ENCODE peak calls at places on chromosomes 12 and 14, in eight cellular contexts. M is upper lobe of right lung, U is adrenal gland, G is lower lobe of right lung, Z is substantia nigra, J is fibroblast of lung, A is PC-3, D is H9. F is an unnamed sample.

GRCh38 chr14:67620217-67620789 is 583 bp downstream of the ARG2 start:
- DNase-seq in M (no peak), U (peak; percentile 46), G (no peak), Z (peak; percentile 28), J (no peak), A (peak; percentile 36), D (peak; percentile 58), F (no peak)

GRCh38 chr14:59566281-59566680 is 10.3 kb downstream of the CCDC175 start:
- DNase-seq in M (no peak), U (no peak), G (no peak), Z (no peak), J (no peak), A (no peak), D (no peak), F (no peak)

GRCh38 chr12:123398177-123398916 is 14.4 kb downstream of the KMT5A start:
- DNase-seq in M (no peak), U (peak; percentile 55), G (no peak), Z (peak; percentile 40), J (peak; percentile 82), A (no peak), D (no peak), F (peak; percentile 61)

GRCh38 chr14:71533396-71533795 is 398.8 kb upstream of the RGS6 start:
- DNase-seq in M (no peak), U (no peak), G (no peak), Z (no peak), J (peak; percentile 88), A (no peak), D (no peak), F (no peak)

GRCh38 chr12:116050266-116050665 is 227.2 kb downstream of the MED13L start:
- DNase-seq in M (no peak), U (no peak), G (no peak), Z (no peak), J (no peak), A (no peak), D (no peak), F (no peak)

GRCh38 chr12:85575115-85576096 is 260.8 kb downstream of the RASSF9 start:
- DNase-seq in M (no peak), U (peak; percentile 66), G (no peak), Z (no peak), J (peak; percentile 48), A (peak; percentile 81), D (peak; percentile 61), F (peak; percentile 28)

GRCh38 chr14:95770777-95771176 is 56.9 kb upstream of the TCL1A start:
- DNase-seq in M (no peak), U (no peak), G (no peak), Z (no peak), J (no peak), A (no peak), D (no peak), F (no peak)

GRCh38 chr14:104115691-104116543 is 22.5 kb upstream of the KIF26A start:
- DNase-seq in M (peak; percentile 79), U (no peak), G (peak; percentile 69), Z (no peak), J (no peak), A (peak; percentile 48), D (peak; percentile 43), F (peak; percentile 10)

GRCh38 chr12:22477166-22477893 is 67.0 kb downstream of the C2CD5 start:
- DNase-seq in M (no peak), U (no peak), G (no peak), Z (no peak), J (peak; percentile 90), A (no peak), D (no peak), F (no peak)

GRCh38 chr14:39426605-39427004 is 5.6 kb downstream of the FBXO33 start:
- DNase-seq in M (no peak), U (no peak), G (no peak), Z (no peak), J (peak; percentile 71), A (peak; percentile 60), D (no peak), F (no peak)

GRCh38 chr12:116012757-116013156 is 264.7 kb downstream of the MED13L start:
- DNase-seq in M (no peak), U (no peak), G (no peak), Z (no peak), J (no peak), A (no peak), D (no peak), F (no peak)

GRCh38 chr12:47218191-47218654 is 138.5 kb upstream of the AMIGO2 start:
- DNase-seq in M (no peak), U (no peak), G (no peak), Z (no peak), J (no peak), A (no peak), D (no peak), F (no peak)

GRCh38 chr12:4172999-4173398 is 100.6 kb upstream of the CCND2 start:
- DNase-seq in M (no peak), U (peak; percentile 84), G (no peak), Z (no peak), J (peak; percentile 6), A (no peak), D (no peak), F (no peak)

GRCh38 chr14:105894125-105894977 is 368.0 kb downstream of the TMEM121 start:
- DNase-seq in M (peak; percentile 44), U (no peak), G (peak; percentile 21), Z (no peak), J (no peak), A (no peak), D (no peak), F (peak; percentile 8)

GRCh38 chr12:23060161-23060560 is 435.2 kb downstream of the ETNK1 start:
- DNase-seq in M (no peak), U (no peak), G (no peak), Z (no peak), J (no peak), A (no peak), D (no peak), F (no peak)

GRCh38 chr14:101992708-101993107 is 28.3 kb downstream of the DYNC1H1 start:
- DNase-seq in M (no peak), U (no peak), G (no peak), Z (no peak), J (no peak), A (no peak), D (no peak), F (no peak)

GRCh38 chr14:54529811-54530210 is 20.1 kb downstream of the CGRRF1 start:
- DNase-seq in M (no peak), U (peak; percentile 56), G (no peak), Z (no peak), J (peak; percentile 61), A (peak; percentile 87), D (no peak), F (no peak)

GRCh38 chr12:124696689-124697476 is 129.5 kb upstream of the NCOR2 start:
- DNase-seq in M (no peak), U (no peak), G (no peak), Z (peak; percentile 37), J (no peak), A (no peak), D (no peak), F (no peak)

GRCh38 chr12:124699878-124700277 is 132.5 kb upstream of the NCOR2 start:
- DNase-seq in M (peak; percentile 88), U (no peak), G (peak; percentile 86), Z (no peak), J (no peak), A (no peak), D (peak; percentile 29), F (no peak)

GRCh38 chr12:124700810-124701594 is 133.6 kb upstream of the NCOR2 start:
- DNase-seq in M (peak; percentile 82), U (no peak), G (peak; percentile 76), Z (peak; percentile 51), J (peak; percentile 92), A (peak; percentile 30), D (peak; percentile 34), F (no peak)

GRCh38 chr12:124698211-124698997 is 131.0 kb upstream of the NCOR2 start:
- DNase-seq in M (no peak), U (no peak), G (no peak), Z (peak; percentile 47), J (peak; percentile 96), A (no peak), D (no peak), F (no peak)

DNA sequence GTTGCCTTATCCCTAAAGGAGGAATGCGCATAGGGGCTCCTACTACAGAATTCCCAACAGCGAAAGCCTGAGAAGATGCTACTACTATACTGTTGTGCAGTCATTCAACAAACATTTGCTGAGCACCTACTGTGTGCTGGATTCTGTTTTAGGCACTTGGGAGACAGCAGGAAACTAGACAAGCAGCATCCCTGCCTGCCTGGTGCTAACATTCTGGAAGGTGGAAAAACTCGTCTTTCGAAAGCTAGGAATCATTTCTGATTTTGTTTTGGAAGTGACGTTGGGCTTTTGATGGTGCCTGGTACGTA is 131.5 kb upstream of the NCOR2 start:
- DNase-seq in M (no peak), U (no peak), G (no peak), Z (no peak), J (no peak), A (no peak), D (no peak), F (no peak)
- H3K27ac ChIP-seq in M (peak overlapping the region; percentile 84), U (no peak overlapping the region), G (peak overlapping the region; percentile 85), Z (peak overlapping the region; percentile 94), J (no peak overlapping the region), A (no peak overlapping the region), D (no peak overlapping the region), F (peak overlapping the region; percentile 80)

DNA sequence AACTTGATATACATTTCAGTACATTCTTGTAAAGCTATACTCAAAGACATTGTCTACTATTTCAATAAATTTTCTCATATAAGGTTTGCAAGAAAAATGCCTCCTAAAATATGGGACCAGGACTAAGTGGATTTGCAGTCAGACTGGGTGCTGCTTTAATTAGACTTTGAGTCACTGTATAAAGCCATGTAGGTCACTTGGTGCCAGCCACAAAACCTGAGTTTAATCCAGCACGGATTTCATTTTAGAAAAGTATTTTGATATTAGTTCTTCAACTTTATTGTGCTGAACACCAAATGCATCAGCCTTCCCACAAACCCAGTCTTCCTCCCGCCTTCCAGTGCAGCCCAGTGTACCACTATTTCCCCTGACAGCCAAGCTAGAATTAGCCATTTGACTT is 9.9 kb upstream of the NID2 start:
- DNase-seq in M (no peak), U (no peak), G (no peak), Z (no peak), J (no peak), A (peak; percentile 37), D (no peak), F (no peak)
- H3K27ac ChIP-seq in M (no peak overlapping the region), U (no peak overlapping the region), G (no peak overlapping the region), Z (no peak overlapping the region), J (peak overlapping the region; percentile 86), A (peak overlapping the region; percentile 97), D (no peak overlapping the region), F (peak overlapping the region; percentile 47)

GRCh38 chr12:52181757-52182156 is 10.1 kb downstream of the KRT80 start:
- DNase-seq in M (no peak), U (no peak), G (no peak), Z (no peak), J (peak; percentile 91), A (no peak), D (peak; percentile 70), F (no peak)
- H3K27ac ChIP-seq in M (no peak overlapping the region), U (no peak overlapping the region), G (no peak overlapping the region), Z (no peak overlapping the region), J (peak overlapping the region; percentile 79), A (no peak overlapping the region), D (no peak overlapping the region), F (no peak overlapping the region)

DNA sequence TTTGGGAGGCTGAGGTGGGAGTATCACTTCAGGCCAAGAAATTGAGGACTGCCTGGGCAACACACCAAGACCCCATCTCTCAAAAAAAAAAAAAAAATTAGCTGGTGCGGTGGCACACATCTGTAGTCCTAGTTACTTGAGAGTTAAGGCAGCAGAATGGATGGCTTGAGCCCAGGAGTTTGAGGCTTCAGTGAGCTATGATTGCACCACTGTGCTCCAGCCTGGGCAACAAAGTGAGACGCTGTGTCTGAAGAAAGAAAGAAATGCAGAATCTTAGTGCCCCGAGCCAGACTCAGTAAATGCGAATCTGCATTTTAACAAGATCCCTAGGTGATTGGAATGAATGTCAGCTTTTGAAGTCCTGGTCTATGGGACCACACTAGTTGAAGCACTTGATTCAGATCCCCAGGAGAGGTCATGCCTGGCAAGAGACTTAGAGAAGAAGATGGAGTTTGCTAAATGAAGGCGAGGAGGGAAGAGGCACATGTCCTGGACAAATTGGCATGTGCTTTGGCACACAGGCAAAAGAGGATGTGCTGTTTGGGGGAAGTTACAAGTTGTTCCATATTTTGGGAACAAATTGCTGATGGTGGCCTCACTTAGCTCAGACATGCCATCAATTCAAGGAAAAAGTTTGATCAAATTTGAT is 56.6 kb downstream of the DRAM1 start:
- DNase-seq in M (no peak), U (no peak), G (no peak), Z (no peak), J (no peak), A (no peak), D (no peak), F (no peak)
- H3K27ac ChIP-seq in M (no peak overlapping the region), U (no peak overlapping the region), G (no peak overlapping the region), Z (no peak overlapping the region), J (no peak overlapping the region), A (no peak overlapping the region), D (no peak overlapping the region), F (peak overlapping the region; percentile 51)